ENCODE peak calls at places on chromosomes 6 and 20, in seven cellular contexts. P, D, L, V, X, T and F are unnamed samples.
A peak's percentile ranks its signal among the peaks of the same experiment; 100 is the strongest.

GRCh38 chr20:41185013-41185757 is 47.8 kb downstream of the PLCG1 start:
- DNase-seq in P (no peak), D (no peak), L (no peak), V (no peak), X (no peak), T (no peak), F (no peak)

GRCh38 chr6:142570221-142570671 is 268.4 kb downstream of the ADGRG6 start:
- DNase-seq in P (peak; percentile 37), D (no peak), L (no peak), X (no peak), V (no peak), T (peak; percentile 5), F (peak; percentile 30)

GRCh38 chr6:141077355-141078333 is 1055.1 kb upstream of the GJE1 start:
- DNase-seq in V (no peak), D (peak; percentile 11), P (peak; percentile 22), T (no peak), X (no peak), L (no peak), F (peak; percentile 26)

GRCh38 chr6:45884336-45884735 is 131.3 kb downstream of the CLIC5 start:
- DNase-seq in X (no peak), D (no peak), P (no peak), T (no peak), V (no peak), L (no peak), F (no peak)

GRCh38 chr6:15026832-15027231 is 219.0 kb upstream of the JARID2 start:
- DNase-seq in D (peak; percentile 41), L (no peak), X (no peak), P (peak; percentile 17), V (no peak), T (peak; percentile 52), F (no peak)

GRCh38 chr6:15864033-15864707 is 201.3 kb upstream of the DTNBP1 start:
- DNase-seq in P (no peak), L (no peak), V (no peak), D (no peak), T (no peak), X (no peak), F (peak; percentile 39)

GRCh38 chr20:9353916-9354276 is 160.5 kb upstream of the LAMP5 start:
- DNase-seq in T (peak; percentile 22), D (no peak), V (peak; percentile 47), X (no peak), L (no peak), P (peak; percentile 72), F (peak; percentile 44)

GRCh38 chr6:112659912-112660311 is 312.8 kb downstream of the RFPL4B start:
- DNase-seq in L (no peak), T (no peak), V (no peak), P (no peak), D (no peak), X (no peak), F (no peak)

GRCh38 chr6:22149501-22150490 is 147.0 kb downstream of the PRL start:
- DNase-seq in V (no peak), T (peak; percentile 8), D (no peak), L (no peak), X (no peak), P (peak; percentile 27), F (no peak)

GRCh38 chr6:106581468-106581867 is 47.8 kb downstream of the RTN4IP1 start:
- DNase-seq in V (no peak), X (no peak), T (no peak), P (no peak), L (no peak), D (no peak), F (no peak)

GRCh38 chr6:87660226-87660886 is 41.7 kb downstream of the AKIRIN2 start:
- DNase-seq in T (peak; percentile 62), V (peak; percentile 32), L (no peak), P (peak; percentile 38), D (peak; percentile 54), X (no peak), F (peak; percentile 89)

GRCh38 chr20:61527626-61528025 is 275.6 kb downstream of the CDH4 start:
- DNase-seq in V (no peak), L (no peak), X (no peak), T (no peak), D (no peak), P (no peak), F (no peak)

GRCh38 chr6:45377041-45377554 is 636 bp downstream of the SUPT3H start:
- DNase-seq in T (peak; percentile 38), V (no peak), L (no peak), D (no peak), X (peak; percentile 17), P (no peak), F (peak; percentile 45)

GRCh38 chr20:61056136-61056535 is 195.9 kb upstream of the CDH4 start:
- DNase-seq in D (no peak), V (no peak), T (no peak), P (no peak), X (no peak), L (no peak), F (no peak)

GRCh38 chr6:4506806-4507205 is 269.4 kb upstream of the CDYL start:
- DNase-seq in L (no peak), T (no peak), V (no peak), P (no peak), D (no peak), X (no peak), F (no peak)

GRCh38 chr6:116396451-116396850 is 25.7 kb downstream of the DSE start:
- DNase-seq in L (no peak), V (no peak), T (peak; percentile 16), X (no peak), P (no peak), D (no peak), F (peak; percentile 20)

GRCh38 chr6:130694617-130695016 is 132.6 kb upstream of the SMLR1 start:
- DNase-seq in V (no peak), P (no peak), T (peak; percentile 28), L (no peak), X (no peak), D (no peak), F (peak; percentile 64)

GRCh38 chr6:130700397-130700796 is 126.8 kb upstream of the SMLR1 start:
- DNase-seq in T (no peak), X (no peak), L (no peak), D (no peak), P (no peak), V (no peak), F (no peak)

GRCh38 chr6:130693944-130694343 is 133.3 kb upstream of the SMLR1 start:
- DNase-seq in X (no peak), D (no peak), P (no peak), T (no peak), V (no peak), L (no peak), F (no peak)

GRCh38 chr6:130696806-130697205 is 130.4 kb upstream of the SMLR1 start:
- DNase-seq in D (no peak), L (no peak), T (peak; percentile 52), P (no peak), X (no peak), V (no peak), F (peak; percentile 59)

DNA sequence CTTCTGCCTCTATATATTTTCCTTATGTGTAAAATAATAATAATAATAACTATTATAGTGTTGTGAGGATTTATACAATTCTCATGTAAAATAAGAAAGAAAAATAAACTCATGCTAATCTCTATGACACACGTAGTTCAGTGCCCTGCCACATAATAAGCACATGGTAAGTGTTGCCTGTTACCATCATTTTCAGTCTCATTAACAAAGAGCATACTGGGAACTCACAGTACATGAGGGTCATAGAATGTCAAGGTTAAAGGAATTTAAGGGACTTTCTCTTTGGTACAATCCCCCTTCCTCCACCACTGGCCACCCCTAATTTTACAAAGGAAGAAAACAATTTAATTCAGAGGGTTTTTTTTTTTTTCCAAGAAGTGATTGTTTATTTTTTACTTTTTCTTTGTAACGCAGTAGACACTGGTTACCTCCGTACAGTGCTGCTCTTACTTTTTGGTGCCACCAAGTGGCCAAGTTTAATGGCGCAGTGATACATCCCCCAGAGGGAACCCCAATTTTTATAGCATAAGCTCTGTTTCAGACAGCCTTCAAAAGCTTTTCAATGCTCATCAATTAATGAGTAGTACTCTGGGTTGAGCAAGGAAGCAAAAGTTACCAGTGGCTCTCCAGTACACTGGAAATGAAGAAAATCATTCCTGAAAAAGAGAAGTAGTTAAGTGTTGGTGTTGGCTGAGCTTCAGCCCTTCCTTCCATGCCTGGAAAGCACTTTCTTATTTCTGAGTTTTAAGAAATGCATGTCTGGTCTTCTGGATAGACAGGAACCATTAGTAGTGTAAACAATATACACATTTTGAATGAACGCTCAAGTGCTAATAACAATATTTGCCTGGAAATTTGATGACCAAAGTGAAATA is 129.3 kb upstream of the SMLR1 start:
- DNase-seq in X (peak; percentile 28), D (peak; percentile 35), T (peak; percentile 82), L (no peak), V (no peak), P (peak; percentile 70), F (peak; percentile 70)
- H3K4me3 ChIP-seq in X (no peak overlapping the region), D (no peak overlapping the region), T (no peak overlapping the region), L (no peak overlapping the region), V (no peak overlapping the region), P (no peak overlapping the region), F (no peak overlapping the region)

DNA sequence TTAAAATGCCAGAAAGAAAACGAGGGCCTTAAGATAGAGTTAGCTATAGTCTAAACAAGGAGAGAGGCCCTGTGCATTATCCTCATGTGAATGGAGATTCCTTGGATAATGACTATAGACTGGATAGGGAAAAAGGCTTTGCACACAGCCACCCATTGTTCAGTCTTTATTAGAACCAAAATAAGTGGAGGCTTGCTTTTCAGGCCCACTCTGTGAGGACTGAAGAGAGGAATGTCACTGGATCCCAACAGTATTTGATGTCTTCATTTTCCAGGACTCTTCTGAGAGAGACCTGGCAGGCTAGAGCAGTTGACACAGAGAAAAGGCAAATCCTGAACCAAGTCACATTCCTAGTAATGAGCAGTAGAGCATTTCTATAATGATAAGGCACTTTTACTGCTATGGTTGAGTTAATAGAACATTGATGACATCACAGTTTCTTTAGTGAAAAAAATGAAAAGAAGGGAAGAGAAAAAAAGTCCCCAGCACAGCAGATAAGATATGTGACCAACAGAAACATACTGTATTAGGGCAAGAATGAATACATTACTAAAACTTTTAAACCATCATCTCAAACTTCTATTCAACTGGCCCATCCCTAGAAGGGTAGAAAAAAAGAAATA is 315.1 kb downstream of the EPHA7 start:
- DNase-seq in L (no peak), D (no peak), X (no peak), V (no peak), P (peak; percentile 0), T (no peak), F (no peak)
- TF ChIP-seq CTCF in L (no peak), D (no peak), X (no peak), V (no peak), P (no peak), T (no peak), F (no peak)

GRCh38 chr6:157239671-157240058 is 83.7 kb downstream of the TMEM242 start:
- DNase-seq in P (no peak), L (no peak), D (no peak), T (no peak), X (no peak), V (no peak), F (no peak)
- H3K4me3 ChIP-seq in P (no peak overlapping the region), L (no peak overlapping the region), D (no peak overlapping the region), T (no peak overlapping the region), X (no peak overlapping the region), V (peak overlapping the region; percentile 37), F (peak overlapping the region; percentile 35)

DNA sequence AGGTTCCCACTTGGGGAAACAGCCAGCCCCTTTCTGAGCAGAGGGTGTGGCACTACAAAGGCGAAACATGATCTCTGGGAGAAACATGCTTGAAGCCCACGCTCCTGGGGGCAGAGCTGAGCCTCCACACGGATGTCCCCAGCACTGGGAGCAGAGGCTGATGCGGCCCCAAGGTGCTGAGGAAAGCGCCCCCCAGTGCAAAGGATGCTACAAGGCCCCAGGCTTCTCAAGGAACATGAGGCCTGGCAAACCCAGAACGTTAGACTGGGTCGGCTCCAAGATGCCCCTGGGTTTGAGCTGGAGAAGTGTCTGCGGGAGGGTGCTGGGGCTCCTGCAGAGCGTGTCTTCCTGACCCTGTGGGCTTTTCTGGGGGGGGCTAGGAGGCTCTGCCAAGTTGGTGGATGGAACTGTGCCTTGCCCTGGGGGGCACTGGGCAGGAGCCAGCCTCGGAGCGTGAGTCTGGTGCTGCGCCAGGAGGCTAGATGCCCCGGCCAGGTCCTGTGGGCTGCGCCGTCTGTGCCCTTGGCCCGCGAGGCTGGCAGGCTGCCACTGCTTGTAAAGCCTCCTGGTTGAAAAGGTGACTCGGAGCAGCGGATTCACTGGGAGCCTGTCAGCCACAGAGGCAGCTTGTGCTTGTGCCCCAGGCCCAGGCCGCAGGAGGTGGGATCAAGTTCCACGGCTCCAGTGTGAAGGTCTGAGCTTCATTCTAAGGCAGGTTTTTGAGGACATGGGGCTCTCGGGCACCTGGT is 8.1 kb downstream of the SYNJ2 start:
- DNase-seq in P (peak; percentile 41), T (peak; percentile 32), L (peak; percentile 80), X (no peak), D (no peak), V (no peak), F (peak; percentile 56)
- TF ChIP-seq CTCF in P (no peak), T (no peak), L (no peak), X (no peak), D (no peak), V (peak; percentile 9), F (no peak)